ENCODE peak calls at places on chromosome 16, in ten cellular contexts. C, W, G, K, V, R, X, T, L and Z are unnamed samples.

GRCh38 chr16:53502331-53503269 is at the start of gene AKTIP:
- DNase-seq in C (peak), W (no peak), G (peak), K (peak), V (no peak), R (peak), X (peak), T (no peak), L (peak), Z (peak)

GRCh38 chr16:2270588-2271470 is 2.9 kb upstream of the RNPS1 start:
- DNase-seq in C (no peak), W (no peak), G (no peak), K (no peak), V (no peak), R (no peak), X (no peak), T (no peak), L (no peak), Z (no peak)

GRCh38 chr16:70429888-70430666 is 8.8 kb downstream of the ST3GAL2 start:
- DNase-seq in C (no peak), W (no peak), G (no peak), K (no peak), V (no peak), R (no peak), X (no peak), T (no peak), L (no peak), Z (no peak)

GRCh38 chr16:57384248-57385070 is 12.2 kb downstream of the CX3CL1 start:
- DNase-seq in C (no peak), W (no peak), G (no peak), K (no peak), V (no peak), R (no peak), X (no peak), T (no peak), L (no peak), Z (no peak)

GRCh38 chr16:67237396-67238277 is 9.6 kb downstream of the FHOD1 start:
- DNase-seq in C (no peak), W (no peak), G (no peak), K (peak), V (no peak), R (no peak), X (no peak), T (no peak), L (no peak), Z (no peak)

GRCh38 chr16:86925067-86925791 is 346.9 kb downstream of the FOXL1 start:
- DNase-seq in C (peak), W (no peak), G (peak), K (no peak), V (no peak), R (no peak), X (no peak), T (no peak), L (peak), Z (peak)

GRCh38 chr16:59090501-59090900 is 356.4 kb upstream of the GOT2 start:
- DNase-seq in C (no peak), W (no peak), G (no peak), K (no peak), V (no peak), R (no peak), X (no peak), T (no peak), L (no peak), Z (no peak)

GRCh38 chr16:57822861-57823260 is 20.6 kb upstream of the KIFC3 start:
- DNase-seq in C (no peak), W (no peak), G (no peak), K (no peak), V (no peak), R (no peak), X (no peak), T (no peak), L (no peak), Z (no peak)

GRCh38 chr16:86293897-86294296 is 216.4 kb upstream of the FOXF1 start:
- DNase-seq in C (no peak), W (no peak), G (no peak), K (no peak), V (no peak), R (no peak), X (no peak), T (no peak), L (no peak), Z (no peak)

GRCh38 chr16:56257260-56257659 is 66.0 kb downstream of the GNAO1 start:
- DNase-seq in C (no peak), W (no peak), G (no peak), K (peak), V (peak), R (no peak), X (no peak), T (peak), L (no peak), Z (no peak)

GRCh38 chr16:57803413-57803990 is 1.2 kb upstream of the KIFC3 start:
- DNase-seq in C (peak), W (no peak), G (peak), K (no peak), V (no peak), R (no peak), X (no peak), T (no peak), L (peak), Z (no peak)

GRCh38 chr16:47643610-47644009 is 182.5 kb downstream of the PHKB start:
- DNase-seq in C (no peak), W (no peak), G (peak), K (no peak), V (no peak), R (no peak), X (no peak), T (no peak), L (no peak), Z (peak)

GRCh38 chr16:67676939-67677338 is 10.3 kb downstream of the C16orf86 start:
- DNase-seq in C (no peak), W (no peak), G (no peak), K (no peak), V (no peak), R (no peak), X (no peak), T (no peak), L (no peak), Z (no peak)

GRCh38 chr16:85846461-85846860 is 47.0 kb downstream of the COX4I1 start:
- DNase-seq in C (no peak), W (no peak), G (no peak), K (no peak), V (no peak), R (no peak), X (no peak), T (no peak), L (no peak), Z (no peak)

GRCh38 chr16:75238132-75238852 is 13.1 kb downstream of the BCAR1 start:
- DNase-seq in C (peak), W (no peak), G (peak), K (no peak), V (peak), R (peak), X (no peak), T (peak), L (peak), Z (peak)

GRCh38 chr16:57840833-57841232 is 38.5 kb upstream of the KIFC3 start:
- DNase-seq in C (no peak), W (no peak), G (no peak), K (no peak), V (peak), R (no peak), X (no peak), T (no peak), L (no peak), Z (no peak)

GRCh38 chr16:29014561-29015029 is 29.7 kb downstream of the LAT start:
- DNase-seq in C (no peak), W (no peak), G (no peak), K (no peak), V (no peak), R (no peak), X (no peak), T (no peak), L (no peak), Z (no peak)

GRCh38 chr16:81784042-81784785 is 5.1 kb downstream of the PLCG2 start:
- DNase-seq in C (peak), W (no peak), G (no peak), K (no peak), V (no peak), R (no peak), X (no peak), T (no peak), L (no peak), Z (no peak)

GRCh38 chr16:68590201-68590994 is 51.3 kb downstream of the ZFP90 start:
- DNase-seq in C (peak), W (no peak), G (peak), K (peak), V (no peak), R (peak), X (peak), T (peak), L (peak), Z (peak)

GRCh38 chr16:10708969-10709368 is 14.2 kb upstream of the TEKT5 start:
- DNase-seq in C (no peak), W (no peak), G (no peak), K (no peak), V (no peak), R (no peak), X (peak), T (no peak), L (no peak), Z (no peak)

GRCh38 chr16:78249056-78249455 is 149.6 kb downstream of the WWOX start:
- DNase-seq in C (no peak), W (no peak), G (no peak), K (peak), V (no peak), R (no peak), X (no peak), T (no peak), L (no peak), Z (no peak)

GRCh38 chr16:1859650-1860049 is 12.3 kb downstream of the MEIOB start:
- DNase-seq in C (no peak), W (no peak), G (no peak), K (no peak), V (no peak), R (no peak), X (no peak), T (no peak), L (no peak), Z (no peak)

GRCh38 chr16:2224183-2224486 is 744 bp downstream of the E4F1 start:
- DNase-seq in C (peak), W (no peak), G (peak), K (no peak), V (no peak), R (no peak), X (peak), T (no peak), L (peak), Z (peak)

GRCh38 chr16:11914210-11914758 is 1.5 kb downstream of the GSPT1 start:
- DNase-seq in C (no peak), W (no peak), G (no peak), K (no peak), V (no peak), R (no peak), X (no peak), T (no peak), L (no peak), Z (no peak)

GRCh38 chr16:58051821-58052603 is 26.5 kb downstream of the MMP15 start:
- DNase-seq in C (no peak), W (no peak), G (no peak), K (no peak), V (no peak), R (no peak), X (no peak), T (no peak), L (no peak), Z (no peak)

GRCh38 chr16:81717662-81718189 is 61.4 kb upstream of the PLCG2 start:
- DNase-seq in C (no peak), W (no peak), G (peak), K (no peak), V (no peak), R (no peak), X (no peak), T (no peak), L (peak), Z (no peak)

GRCh38 chr16:73050115-73051099 is 2.5 kb upstream of the ZFHX3 start:
- DNase-seq in C (no peak), W (no peak), G (no peak), K (no peak), V (no peak), R (no peak), X (no peak), T (no peak), L (no peak), Z (no peak)

GRCh38 chr16:51155199-51155607 is 4.1 kb upstream of the SALL1 start:
- DNase-seq in C (no peak), W (no peak), G (no peak), K (no peak), V (no peak), R (peak), X (no peak), T (peak), L (no peak), Z (no peak)

GRCh38 chr16:57208926-57209325 is 22.8 kb downstream of the RSPRY1 start:
- DNase-seq in C (no peak), W (no peak), G (no peak), K (no peak), V (no peak), R (no peak), X (no peak), T (no peak), L (no peak), Z (no peak)

GRCh38 chr16:77289331-77289809 is 90.2 kb downstream of the SYCE1L start:
- DNase-seq in C (peak), W (no peak), G (peak), K (no peak), V (no peak), R (no peak), X (peak), T (no peak), L (peak), Z (peak)

GRCh38 chr16:85238233-85238647 is 126.0 kb upstream of the CIBAR2 start:
- DNase-seq in C (peak), W (no peak), G (peak), K (no peak), V (peak), R (peak), X (no peak), T (peak), L (peak), Z (peak)

GRCh38 chr16:64225036-64225435 is 896.8 kb downstream of the CDH11 start:
- DNase-seq in C (no peak), W (no peak), G (no peak), K (no peak), V (no peak), R (no peak), X (no peak), T (no peak), L (no peak), Z (no peak)

GRCh38 chr16:50833929-50834328 is 92.0 kb downstream of the CYLD start:
- DNase-seq in C (no peak), W (no peak), G (no peak), K (no peak), V (no peak), R (no peak), X (no peak), T (no peak), L (no peak), Z (no peak)

GRCh38 chr16:3306078-3306477 is 781 bp downstream of the ZNF75A start:
- DNase-seq in C (no peak), W (no peak), G (no peak), K (no peak), V (no peak), R (no peak), X (no peak), T (no peak), L (no peak), Z (no peak)

GRCh38 chr16:3304370-3304769 is 860 bp downstream of the TIGD7 start:
- DNase-seq in C (peak), W (no peak), G (peak), K (no peak), V (no peak), R (no peak), X (no peak), T (no peak), L (peak), Z (peak)

DNA sequence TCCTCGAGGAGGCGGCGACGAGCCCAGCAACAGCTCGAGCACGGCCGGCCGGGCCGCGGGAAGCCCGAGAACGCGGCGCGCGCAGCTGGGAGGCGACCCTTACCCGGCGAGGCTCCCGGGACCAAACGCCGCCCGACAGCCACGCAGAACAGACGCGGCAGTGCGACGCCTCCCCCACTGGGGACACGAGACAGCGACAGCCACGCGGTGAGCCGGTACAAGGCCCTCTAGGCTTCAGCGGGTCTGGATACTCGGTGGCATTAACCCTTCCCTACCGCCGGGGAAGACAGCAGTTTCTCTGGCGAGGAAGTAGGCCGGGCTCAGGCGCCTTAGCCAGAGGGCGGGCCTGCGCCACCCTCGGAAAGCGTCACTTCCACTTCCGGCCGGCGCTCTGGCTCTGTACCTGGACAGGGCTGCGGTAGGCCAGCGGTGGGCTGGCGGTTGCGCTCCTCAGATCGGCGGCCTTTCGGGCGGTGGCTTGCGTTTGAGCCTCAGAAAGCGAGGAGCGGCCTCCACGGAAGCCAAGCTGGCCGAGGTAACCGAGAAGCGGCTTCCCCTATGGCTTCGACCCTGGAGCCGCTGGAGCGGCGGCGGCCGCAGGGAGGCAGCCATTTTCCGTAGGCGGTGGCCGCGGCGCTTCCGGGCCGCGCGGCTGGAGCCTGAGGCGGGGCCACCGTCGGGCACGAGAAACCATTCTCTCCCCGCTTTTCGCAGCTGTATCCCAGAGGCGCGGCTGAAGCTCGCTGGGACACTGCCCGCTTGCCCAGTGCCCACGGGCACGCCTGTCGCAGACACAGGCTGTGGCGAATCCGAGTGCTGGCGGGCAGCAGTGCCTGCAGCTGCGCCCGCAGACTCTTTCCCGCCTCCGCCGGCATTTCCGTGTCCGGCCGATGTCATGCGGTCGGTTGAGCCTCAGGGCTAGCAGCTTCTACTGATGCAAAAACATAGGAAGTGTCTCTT is at the start of the genes TIGD7 and ZNF75A:
- DNase-seq in C (peak), W (peak), G (peak), K (peak), V (peak), R (peak), X (peak), T (peak), L (peak), Z (peak)
- TF ChIP-seq CTCF in C (no peak), W (no peak), G (peak), K (no peak), V (peak), R (no peak), X (no peak), T (no peak), L (no peak), Z (no peak)

DNA sequence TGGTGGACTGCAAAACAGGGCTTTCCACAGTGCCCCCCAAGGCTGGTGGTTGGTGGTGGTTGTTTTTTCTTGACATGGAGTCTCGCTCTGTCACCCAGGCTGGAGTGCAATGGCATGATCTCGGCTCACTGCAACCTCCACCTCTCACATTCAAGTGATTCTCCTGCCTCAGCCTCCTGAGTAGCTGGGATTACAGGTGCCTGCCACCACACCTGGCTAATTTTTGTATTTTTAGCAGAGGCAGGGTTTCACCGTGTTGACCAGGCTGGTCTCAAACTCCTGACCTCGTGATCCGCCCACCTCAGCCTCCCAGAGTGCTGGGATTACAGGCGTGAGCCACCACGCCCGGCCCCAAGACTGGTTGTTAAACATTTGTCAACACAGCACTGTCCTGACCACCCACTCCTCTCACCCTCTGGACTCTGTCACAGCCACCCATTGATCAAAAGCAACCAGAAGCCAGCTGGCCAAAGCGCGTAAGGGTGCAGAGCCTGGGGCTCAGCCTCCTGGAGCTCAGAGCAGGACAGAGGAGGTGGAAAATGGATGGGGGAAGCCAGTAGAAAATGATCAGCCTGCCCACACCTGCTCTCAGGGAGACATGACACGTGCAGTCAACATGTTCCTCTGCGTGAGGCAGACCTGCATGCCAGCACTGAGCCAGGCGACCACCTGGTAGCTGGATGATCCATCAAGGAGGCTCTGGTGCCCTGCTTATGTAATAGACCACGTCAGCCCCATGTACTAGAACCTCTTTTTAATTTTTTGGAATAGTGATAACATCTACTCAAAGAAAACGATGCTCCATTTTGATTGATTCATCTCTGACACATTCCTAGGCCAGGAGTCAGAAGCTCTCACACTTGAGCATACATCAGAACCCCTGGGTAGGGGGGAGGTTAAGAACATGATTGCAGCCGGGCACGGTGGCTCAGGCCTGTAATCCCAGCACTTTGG is 14.8 kb upstream of the OSGIN1 start:
- DNase-seq in C (no peak), W (no peak), G (no peak), K (no peak), V (no peak), R (no peak), X (no peak), T (no peak), L (no peak), Z (no peak)
- H3K4me3 ChIP-seq in C (no peak), W (no peak), G (no peak), K (no peak), V (no peak), R (no peak), X (no peak), T (no peak), L (no peak), Z (no peak)

GRCh38 chr16:89489040-89489721 is 1.2 kb downstream of the ANKRD11 start:
- DNase-seq in C (peak), W (peak), G (peak), K (peak), V (peak), R (peak), X (peak), T (peak), L (peak), Z (peak)
- TF ChIP-seq CTCF in C (peak), W (peak), G (no peak), K (no peak), V (peak), R (peak), X (no peak), T (peak), L (peak), Z (peak)

GRCh38 chr16:49698416-49698815 is 157.5 kb downstream of the ZNF423 start:
- DNase-seq in C (peak), W (no peak), G (peak), K (no peak), V (peak), R (no peak), X (no peak), T (peak), L (peak), Z (no peak)

GRCh38 chr16:49699718-49700117 is 156.2 kb downstream of the ZNF423 start:
- DNase-seq in C (no peak), W (no peak), G (no peak), K (no peak), V (no peak), R (no peak), X (no peak), T (peak), L (no peak), Z (no peak)

GRCh38 chr16:49697631-49698030 is 158.3 kb downstream of the ZNF423 start:
- DNase-seq in C (no peak), W (no peak), G (no peak), K (no peak), V (no peak), R (no peak), X (no peak), T (no peak), L (no peak), Z (no peak)

GRCh38 chr16:49700222-49700927 is 155.5 kb downstream of the ZNF423 start:
- DNase-seq in C (peak), W (no peak), G (no peak), K (no peak), V (peak), R (peak), X (no peak), T (peak), L (no peak), Z (peak)

GRCh38 chr16:49698931-49699715 is 156.8 kb downstream of the ZNF423 start:
- DNase-seq in C (peak), W (no peak), G (peak), K (no peak), V (peak), R (peak), X (no peak), T (peak), L (peak), Z (peak)
- H3K4me3 ChIP-seq in C (no peak), W (no peak), G (no peak), K (no peak), V (peak), R (no peak), X (no peak), T (peak), L (no peak), Z (no peak)

DNA sequence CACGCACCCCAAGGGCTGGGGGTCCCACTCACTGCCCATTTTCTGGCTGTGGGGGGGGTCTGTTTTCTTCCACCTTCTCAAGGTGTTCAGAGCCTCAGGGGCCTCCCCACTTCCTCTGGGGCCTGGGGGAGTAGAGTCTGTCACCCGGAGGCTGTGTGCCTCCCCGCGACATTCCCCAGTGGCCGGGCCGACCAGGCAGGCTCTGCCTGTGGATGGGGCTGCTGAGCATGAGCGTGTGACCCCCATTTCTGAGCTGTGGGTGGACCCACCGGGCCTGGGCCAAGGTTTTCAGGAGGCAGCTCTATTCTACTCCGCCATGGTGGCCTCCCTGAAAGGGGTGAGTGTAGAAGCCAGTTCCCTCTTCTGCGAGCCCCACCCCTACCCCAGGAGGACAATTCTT is 1.0 kb downstream of the MSLN start:
- DNase-seq in C (no peak), W (no peak), G (no peak), K (no peak), V (no peak), R (no peak), X (no peak), T (no peak), L (no peak), Z (no peak)
- TF ChIP-seq CTCF in C (no peak), W (no peak), G (no peak), K (no peak), V (no peak), R (no peak), X (no peak), T (no peak), L (no peak), Z (no peak)